ENCODE peak calls at places on chromosomes 16 and 17, in five cellular contexts. W is A549, Z is K562, A is H1, R is HepG2. G is an unnamed sample.
A peak's percentile ranks its signal among the peaks of the same experiment; 100 is the strongest.

GRCh38 chr17:50375858-50376538 is 3.0 kb downstream of the EME1 start:
- DNase-seq in W (no peak), Z (no peak), A (no peak), R (no peak), G (no peak)

GRCh38 chr16:27355610-27356009 is 41.8 kb downstream of the IL4R start:
- DNase-seq in W (peak; percentile 64), Z (peak; percentile 36), A (peak; percentile 83), R (peak; percentile 51), G (peak; percentile 22)

GRCh38 chr17:27904534-27904933 is 11.4 kb upstream of the LYRM9 start:
- DNase-seq in W (no peak), Z (no peak), A (no peak), R (no peak), G (no peak)

GRCh38 chr17:29195465-29196081 is 15.4 kb upstream of the MYO18A start:
- DNase-seq in W (no peak), Z (no peak), A (no peak), R (no peak), G (no peak)

GRCh38 chr17:12644623-12645022 is 21.1 kb upstream of the MYOCD start:
- DNase-seq in W (no peak), Z (no peak), A (no peak), R (no peak), G (no peak)

GRCh38 chr16:2317231-2318020 is 23.1 kb downstream of the ABCA3 start:
- DNase-seq in W (no peak), Z (no peak), A (no peak), R (no peak), G (no peak)

GRCh38 chr16:17339764-17340541 is 130.8 kb downstream of the XYLT1 start:
- DNase-seq in W (no peak), Z (no peak), A (no peak), R (no peak), G (peak; percentile 46)

GRCh38 chr16:4401094-4401501 is 15.3 kb downstream of the CORO7 start:
- DNase-seq in W (no peak), Z (no peak), A (no peak), R (no peak), G (no peak)

GRCh38 chr17:62933986-62934385 is 32.0 kb upstream of the TANC2 start:
- DNase-seq in W (no peak), Z (no peak), A (no peak), R (no peak), G (no peak)

GRCh38 chr16:11824362-11824761 is 27.0 kb downstream of the RSL1D1 start:
- DNase-seq in W (peak; percentile 21), Z (no peak), A (no peak), R (peak; percentile 95), G (no peak)

GRCh38 chr16:64365448-64365858 is 756.4 kb downstream of the CDH11 start:
- DNase-seq in W (no peak), Z (no peak), A (no peak), R (no peak), G (peak; percentile 45)

GRCh38 chr17:49634487-49634865 is 43.4 kb downstream of the SPOP start:
- DNase-seq in W (no peak), Z (no peak), A (no peak), R (no peak), G (no peak)

GRCh38 chr16:2511128-2511785 is 2.5 kb upstream of the ATP6V0C start:
- DNase-seq in W (no peak), Z (peak; percentile 82), A (no peak), R (no peak), G (peak; percentile 71)

GRCh38 chr16:51971184-51971583 is 575.8 kb downstream of the TOX3 start:
- DNase-seq in W (peak; percentile 20), Z (no peak), A (no peak), R (no peak), G (peak; percentile 52)

GRCh38 chr16:5504028-5504758 is 406.6 kb upstream of the EEF2KMT start:
- DNase-seq in W (no peak), Z (no peak), A (no peak), R (no peak), G (no peak)

GRCh38 chr17:39899215-39899614 is 19.2 kb downstream of the GSDMB start:
- DNase-seq in W (no peak), Z (no peak), A (no peak), R (no peak), G (no peak)

GRCh38 chr16:67170948-67171649 is 761 bp downstream of the NOL3 start:
- DNase-seq in W (peak; percentile 51), Z (peak; percentile 34), A (no peak), R (peak; percentile 45), G (peak; percentile 41)

GRCh38 chr17:12391468-12391867 is 274.2 kb upstream of the MYOCD start:
- DNase-seq in W (no peak), Z (no peak), A (no peak), R (no peak), G (no peak)

GRCh38 chr17:49187301-49187700 is 23.1 kb downstream of the GNGT2 start:
- DNase-seq in W (no peak), Z (no peak), A (no peak), R (no peak), G (peak; percentile 37)

GRCh38 chr17:77875881-77876509 is 82.5 kb upstream of the TNRC6C start:
- DNase-seq in W (peak; percentile 49), Z (peak; percentile 90), A (no peak), R (no peak), G (peak; percentile 12)

GRCh38 chr17:7253082-7253481 is 1.1 kb downstream of the ELP5 start:
- DNase-seq in W (no peak), Z (no peak), A (no peak), R (no peak), G (no peak)

GRCh38 chr17:28579526-28579925 is 2.8 kb upstream of the ALDOC start:
- DNase-seq in W (no peak), Z (no peak), A (no peak), R (no peak), G (no peak)

GRCh38 chr17:49315551-49315951 is 46.5 kb downstream of the ZNF652 start:
- DNase-seq in W (peak; percentile 91), Z (peak; percentile 58), A (peak; percentile 62), R (peak; percentile 78), G (peak; percentile 91)

GRCh38 chr17:1006054-1006453 is 9.1 kb downstream of the TIMM22 start:
- DNase-seq in W (no peak), Z (no peak), A (no peak), R (no peak), G (no peak)

GRCh38 chr17:628089-628488 is 86.5 kb downstream of the VPS53 start:
- DNase-seq in W (no peak), Z (no peak), A (no peak), R (no peak), G (no peak)

GRCh38 chr17:40952675-40953074 is 14.1 kb downstream of the KRT39 start:
- DNase-seq in W (peak; percentile 33), Z (no peak), A (no peak), R (no peak), G (peak; percentile 93)

GRCh38 chr16:2692948-2693651 is 10.8 kb downstream of the KCTD5 start:
- DNase-seq in W (no peak), Z (peak; percentile 48), A (no peak), R (no peak), G (peak; percentile 52)

GRCh38 chr17:48551206-48551597 is 6.3 kb upstream of the HOXB2 start:
- DNase-seq in W (no peak), Z (no peak), A (no peak), R (no peak), G (peak; percentile 42)

GRCh38 chr17:17506181-17506741 is 10.1 kb upstream of the RASD1 start:
- DNase-seq in W (no peak), Z (no peak), A (no peak), R (no peak), G (no peak)
- TF ChIP-seq CEBPB in W (no peak), Z (no peak), A (no peak), R (no peak), G (no peak)

DNA sequence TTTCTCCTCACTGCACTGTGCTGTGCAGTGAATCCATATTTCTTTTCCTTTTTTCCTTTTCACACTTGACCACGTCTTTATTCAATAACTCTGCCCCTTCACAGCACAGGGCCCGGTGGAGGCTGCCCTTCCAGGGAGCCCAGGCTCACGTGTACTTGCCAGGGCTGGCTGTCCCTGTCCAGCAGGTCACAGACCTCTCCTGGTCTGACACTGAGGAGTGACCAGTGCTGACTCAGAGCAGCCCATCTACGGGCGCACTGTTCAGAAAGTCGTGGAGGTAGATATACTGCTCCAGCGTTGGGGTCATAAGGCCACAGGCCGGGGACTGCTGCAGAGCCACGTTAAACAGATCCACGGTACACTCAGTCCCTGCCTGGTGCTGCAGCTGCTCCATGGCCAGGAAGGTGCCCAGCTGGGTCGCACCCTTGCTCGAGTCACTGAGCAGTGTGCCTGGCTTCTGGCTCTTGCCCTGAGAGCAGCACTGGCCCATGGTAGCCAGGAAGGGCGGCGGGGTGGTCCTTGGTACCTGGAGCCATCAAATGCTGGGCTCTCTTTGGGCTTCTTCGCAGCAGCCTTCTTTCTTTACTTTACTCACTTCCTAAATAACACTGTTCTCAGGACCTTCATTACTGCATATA is 531.7 kb downstream of the CDH13 start:
- DNase-seq in W (no peak), Z (no peak), A (no peak), R (no peak), G (no peak)
- H3K4me1 ChIP-seq in W (no peaks in the 10 kb centered on the region), Z (no peaks in the 10 kb centered on the region), A (peaks cover 3% of the 10 kb centered on the region), R (no peaks in the 10 kb centered on the region), G (no peaks in the 10 kb centered on the region)

GRCh38 chr17:3575506-3575905 is 17.9 kb upstream of the TRPV3 start:
- DNase-seq in W (peak; percentile 61), Z (no peak), A (no peak), R (no peak), G (peak; percentile 76)
- TF ChIP-seq USF2 in W (peak; percentile 65), Z (no peak), A (no peak), R (no peak), G (peak; percentile 67)

GRCh38 chr16:86026916-86027315 is 128.0 kb downstream of the IRF8 start:
- DNase-seq in W (no peak), Z (no peak), A (no peak), R (no peak), G (no peak)

GRCh38 chr16:86027366-86028126 is 128.6 kb downstream of the IRF8 start:
- DNase-seq in W (no peak), Z (no peak), A (no peak), R (no peak), G (no peak)

GRCh38 chr16:86031141-86031678 is 132.2 kb downstream of the IRF8 start:
- DNase-seq in W (no peak), Z (peak; percentile 26), A (no peak), R (no peak), G (no peak)

GRCh38 chr16:86030116-86030515 is 131.2 kb downstream of the IRF8 start:
- DNase-seq in W (no peak), Z (no peak), A (no peak), R (no peak), G (no peak)

GRCh38 chr16:86029131-86029741 is 130.3 kb downstream of the IRF8 start:
- DNase-seq in W (no peak), Z (no peak), A (no peak), R (no peak), G (peak; percentile 68)
- TF ChIP-seq CEBPB in W (no peak), Z (no peak), A (no peak), R (no peak), G (no peak)

GRCh38 chr17:57870283-57870635 is 20.4 kb upstream of the MRPS23 start:
- DNase-seq in W (no peak), Z (no peak), A (no peak), R (no peak), G (peak; percentile 61)
- H3K4me1 ChIP-seq in W (peaks cover 81% of the 10 kb centered on the region), Z (no peaks in the 10 kb centered on the region), A (peaks cover 30% of the 10 kb centered on the region), R (peaks cover 52% of the 10 kb centered on the region), G (peaks cover 46% of the 10 kb centered on the region)

G was measured in IMR-90.